ENCODE peak calls at places on chromosomes 6 and 20, in four cellular contexts. I is IMR-90, F is K562, X is GM12878. Z is an unnamed sample.

GRCh38 chr6:113723182-113723581 is 134.0 kb upstream of the MARCKS start:
- DNase-seq in I (peak; percentile 50), F (no peak), X (no peak), Z (peak; percentile 85)

GRCh38 chr6:147201885-147202515 is 2.2 kb upstream of the STXBP5 start:
- DNase-seq in I (peak; percentile 21), F (peak; percentile 71), X (no peak), Z (no peak)

GRCh38 chr20:6651016-6651415 is 116.5 kb upstream of the BMP2 start:
- DNase-seq in I (peak; percentile 9), F (no peak), X (no peak), Z (no peak)

GRCh38 chr6:82524031-82524430 is 160.4 kb downstream of the TPBG start:
- DNase-seq in I (no peak), F (no peak), X (no peak), Z (no peak)

GRCh38 chr6:150142304-150142656 is 564 bp upstream of the PPP1R14C start:
- DNase-seq in I (no peak), F (no peak), X (no peak), Z (no peak)

GRCh38 chr20:35974256-35974655 is 5.9 kb downstream of the CNBD2 start:
- DNase-seq in I (no peak), F (no peak), X (no peak), Z (no peak)

GRCh38 chr20:49575551-49576060 is 7.7 kb upstream of the PTGIS start:
- DNase-seq in I (no peak), F (no peak), X (no peak), Z (no peak)

GRCh38 chr6:105769987-105770386 is 316.1 kb upstream of the PRDM1 start:
- DNase-seq in I (peak; percentile 46), F (no peak), X (no peak), Z (no peak)

GRCh38 chr6:4610256-4610655 is 165.9 kb upstream of the CDYL start:
- DNase-seq in I (peak; percentile 77), F (no peak), X (no peak), Z (peak; percentile 87)

GRCh38 chr20:53679597-53680309 is 86.1 kb upstream of the ZNF217 start:
- DNase-seq in I (no peak), F (no peak), X (no peak), Z (no peak)

GRCh38 chr20:64099086-64099786 is 8.1 kb downstream of the NPBWR2 start:
- DNase-seq in I (no peak), F (no peak), X (no peak), Z (no peak)

GRCh38 chr6:71393471-71393870 is 104.9 kb downstream of the OGFRL1 start:
- DNase-seq in I (peak; percentile 39), F (no peak), X (no peak), Z (peak; percentile 85)

GRCh38 chr6:105326216-105326615 is 76.7 kb downstream of the PREP start:
- DNase-seq in I (peak; percentile 76), F (no peak), X (no peak), Z (peak; percentile 76)

GRCh38 chr6:148414836-148415235 is 72.2 kb downstream of the SASH1 start:
- DNase-seq in I (peak; percentile 68), F (no peak), X (no peak), Z (peak; percentile 82)

GRCh38 chr6:11527274-11527870 is 10.2 kb upstream of the TMEM170B start:
- DNase-seq in I (peak; percentile 34), F (no peak), X (no peak), Z (no peak)

GRCh38 chr6:44306710-44307109 is 6.4 kb downstream of the AARS2 start:
- DNase-seq in I (no peak), F (no peak), X (no peak), Z (no peak)
- TF ChIP-seq FOS in I (no peak), F (no peak), X (no peak), Z (no peak)

DNA sequence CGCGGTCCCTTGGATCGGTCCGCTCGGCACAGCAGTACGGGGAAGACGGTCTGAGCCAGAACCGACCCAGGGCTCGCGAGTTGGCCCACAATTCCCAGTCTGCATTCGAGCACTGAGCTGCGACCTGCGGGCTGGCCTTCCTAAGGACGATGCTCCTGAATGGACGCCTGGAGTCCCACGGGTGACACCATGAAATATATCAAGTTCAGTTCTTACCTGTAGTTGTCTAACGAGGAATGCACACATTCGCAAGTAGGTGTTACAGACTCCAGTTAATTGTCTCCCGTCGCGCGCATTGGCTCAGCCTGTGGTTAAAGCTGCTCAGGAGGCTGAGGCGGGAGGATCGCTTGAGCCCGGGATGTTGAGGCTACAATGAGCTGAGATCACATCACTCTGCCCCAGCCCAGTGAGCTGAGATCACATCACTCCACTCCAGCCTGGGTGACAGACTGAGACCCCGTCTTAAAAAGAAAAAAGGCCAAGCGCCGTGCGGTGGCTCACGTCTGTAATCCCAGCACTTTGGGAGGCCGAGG is 802 bp downstream of the PEX7 start:
- DNase-seq in I (no peak), F (no peak), X (no peak), Z (no peak)
- H3K27ac ChIP-seq in I (peak overlapping the region; percentile 71), F (peak overlapping the region; percentile 77), X (peak overlapping the region; percentile 76), Z (peak overlapping the region; percentile 52)

GRCh38 chr6:31777667-31778050 is 531 bp upstream of the VWA7 start:
- DNase-seq in I (no peak), F (no peak), X (no peak), Z (no peak)

GRCh38 chr6:31775633-31776263 is 1.4 kb downstream of the VWA7 start:
- DNase-seq in I (no peak), F (no peak), X (no peak), Z (no peak)

GRCh38 chr6:31776563-31776960 is 566 bp downstream of the VWA7 start:
- DNase-seq in I (no peak), F (no peak), X (no peak), Z (no peak)

GRCh38 chr6:31778193-31778592 is 1.1 kb upstream of the VWA7 start:
- DNase-seq in I (no peak), F (no peak), X (no peak), Z (no peak)

GRCh38 chr6:31776961-31777666 is at the start of gene VWA7:
- DNase-seq in I (peak; percentile 70), F (peak; percentile 98), X (peak; percentile 70), Z (peak; percentile 35)
- TF ChIP-seq FOS in I (peak; percentile 8), F (peak; percentile 25), X (no peak), Z (no peak)

GRCh38 chr6:125323376-125323775 is 21.6 kb upstream of the HDDC2 start:
- DNase-seq in I (no peak), F (no peak), X (no peak), Z (no peak)
- H3K27ac ChIP-seq in I (no peak overlapping the region), F (no peak overlapping the region), X (no peak overlapping the region), Z (no peak overlapping the region)

GRCh38 chr20:25310268-25310920 is 62.5 kb downstream of the PYGB start:
- DNase-seq in I (peak; percentile 96), F (peak; percentile 61), X (peak; percentile 67), Z (peak; percentile 68)

GRCh38 chr20:25309395-25310267 is 61.7 kb downstream of the PYGB start:
- DNase-seq in I (peak; percentile 80), F (peak; percentile 52), X (no peak), Z (peak; percentile 10)

GRCh38 chr20:25308671-25309394 is 60.9 kb downstream of the PYGB start:
- DNase-seq in I (peak; percentile 82), F (no peak), X (no peak), Z (no peak)

GRCh38 chr20:25313608-25314007 is 65.7 kb downstream of the PYGB start:
- DNase-seq in I (no peak), F (no peak), X (no peak), Z (no peak)

DNA sequence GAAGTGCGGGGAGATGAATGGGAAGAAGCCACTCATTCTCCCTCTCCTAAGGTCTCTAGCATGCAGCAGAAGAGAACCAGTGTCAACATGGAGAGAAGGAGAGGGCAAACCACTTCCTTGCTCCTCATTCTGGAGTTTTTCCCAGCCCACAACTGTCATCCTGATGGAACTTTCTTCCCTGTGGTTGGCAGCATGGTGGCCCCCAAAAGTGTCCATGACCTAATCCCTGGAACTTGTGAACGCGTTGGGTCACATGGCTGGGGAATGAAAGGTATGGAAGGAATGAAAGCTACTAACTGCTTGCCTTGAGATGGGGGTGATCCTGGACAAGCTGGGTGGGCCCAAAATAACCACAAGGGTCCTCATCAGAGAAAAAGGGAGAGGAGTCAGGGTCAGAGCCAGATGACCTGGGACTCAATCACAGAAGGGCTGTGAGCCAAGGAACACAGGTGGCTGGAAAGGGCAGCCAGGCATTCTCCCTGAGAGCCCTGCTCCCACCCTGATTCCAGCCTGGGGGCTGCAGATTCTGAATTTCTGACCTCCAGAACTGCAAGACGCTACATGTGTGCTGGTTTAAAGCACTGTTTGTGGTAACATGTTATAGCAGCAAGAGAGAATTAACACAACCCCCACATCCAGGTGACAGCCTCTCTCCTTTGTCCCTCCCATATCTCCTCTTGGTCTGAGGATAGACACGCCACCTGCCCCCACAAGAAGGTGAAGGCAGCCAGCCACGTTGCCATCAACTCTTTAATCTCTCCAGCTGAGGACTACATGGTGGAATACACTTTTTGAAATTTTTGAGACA is 63.2 kb downstream of the PYGB start:
- DNase-seq in I (peak; percentile 95), F (no peak), X (no peak), Z (no peak)
- TF ChIP-seq FOS in I (no peak), F (no peak), X (no peak), Z (no peak)

GRCh38 chr6:111701146-111701545 is 95.5 kb upstream of the TRAF3IP2 start:
- DNase-seq in I (no peak), F (no peak), X (no peak), Z (no peak)
- H3K27ac ChIP-seq in I (no peak overlapping the region), F (no peak overlapping the region), X (no peak overlapping the region), Z (no peak overlapping the region)

DNA sequence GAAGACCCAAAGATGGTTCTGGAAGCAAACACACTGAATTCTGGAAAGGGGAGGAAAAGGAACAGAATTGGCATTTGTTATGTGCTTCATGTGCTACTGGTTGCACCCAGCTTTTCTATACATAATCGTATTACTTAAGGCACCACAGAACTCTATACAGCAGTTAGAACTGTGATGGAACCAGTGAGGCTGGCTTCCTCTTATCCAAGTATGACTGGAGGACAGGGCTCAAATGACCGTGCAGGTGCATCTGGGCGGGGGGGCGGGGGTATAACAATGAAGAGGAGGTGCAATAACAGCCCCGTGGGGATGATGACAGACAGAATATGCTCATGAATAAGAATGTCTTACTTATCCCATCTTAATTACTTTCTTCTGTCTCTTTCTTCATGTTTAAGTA is 144.2 kb downstream of the BTBD9 start:
- DNase-seq in I (no peak), F (no peak), X (no peak), Z (no peak)
- TF ChIP-seq FOS in I (no peak), F (no peak), X (no peak), Z (no peak)

DNA sequence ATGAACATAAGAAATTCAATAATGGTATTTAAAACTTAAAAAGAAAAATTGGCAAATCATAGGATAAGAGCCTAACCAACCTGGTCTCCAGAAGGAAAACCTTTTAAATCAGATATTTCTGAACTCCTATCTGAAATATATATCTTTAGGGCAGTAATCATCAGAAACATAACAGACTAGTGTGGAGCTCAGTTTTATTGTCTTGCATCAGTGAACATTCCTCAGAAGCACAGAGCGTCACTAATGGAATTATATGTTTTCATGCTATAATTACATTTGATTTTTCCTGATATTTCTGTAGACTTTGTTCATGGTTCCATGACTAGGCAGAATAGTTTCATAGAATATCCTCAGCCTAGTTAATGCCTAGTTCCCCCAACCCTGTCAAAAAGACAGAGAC is 262.2 kb downstream of the EYA4 start:
- DNase-seq in I (no peak), F (no peak), X (no peak), Z (no peak)
- H3K27ac ChIP-seq in I (no peak overlapping the region), F (no peak overlapping the region), X (no peak overlapping the region), Z (no peak overlapping the region)

Z was measured in endothelial cell of umbilical vein.